ENCODE peak calls at places on chromosomes 5 and 9, in six cellular contexts. O is CD8-positive, alpha-beta T cell; K is RWPE2; U is fibroblast of mammary gland; N is GM04504; I is activated CD4-positive, CD25-positive, alpha-beta regulatory T cell treated with anti-CD3 and anti-CD28 coated beads, Interleukin-2, amount 50 U/mL, for 72 hours. H is an unnamed sample.

GRCh38 chr5:159052282-159053011 is 47.3 kb downstream of the EBF1 start:
- DNase-seq in N (no peak), U (peak; percentile 85), K (no peak), O (no peak), I (no peak), H (no peak)

GRCh38 chr5:22521521-22521920 is 331.6 kb downstream of the CDH12 start:
- DNase-seq in O (no peak), K (no peak), U (no peak), N (no peak), I (no peak), H (no peak)

GRCh38 chr9:71977003-71977402 is 65.6 kb downstream of the C9orf85 start:
- DNase-seq in N (no peak), K (no peak), O (no peak), I (no peak), U (no peak), H (no peak)

GRCh38 chr5:17359451-17359965 is 138.5 kb upstream of the TAF11L2 start:
- DNase-seq in O (no peak), I (no peak), U (peak; percentile 91), N (peak; percentile 76), K (no peak), H (no peak)

GRCh38 chr5:126107381-126107780 is 315.8 kb upstream of the GRAMD2B start:
- DNase-seq in I (no peak), U (peak; percentile 2), O (no peak), N (no peak), K (no peak), H (no peak)

GRCh38 chr5:111810087-111810486 is 53.1 kb upstream of the NREP start:
- DNase-seq in K (no peak), U (peak; percentile 21), N (no peak), O (no peak), I (no peak), H (no peak)

GRCh38 chr9:112124156-112124555 is 50.9 kb downstream of the SUSD1 start:
- DNase-seq in K (no peak), U (no peak), O (no peak), I (no peak), N (no peak), H (no peak)

GRCh38 chr9:101601904-101602765 is 7.4 kb upstream of the PPP3R2 start:
- DNase-seq in U (peak; percentile 56), N (peak; percentile 17), K (no peak), I (no peak), O (no peak), H (no peak)

GRCh38 chr9:133853331-133853730 is 115.2 kb upstream of the SARDH start:
- DNase-seq in U (no peak), I (no peak), K (no peak), N (no peak), O (no peak), H (no peak)

GRCh38 chr5:158679221-158679641 is 420.5 kb downstream of the EBF1 start:
- DNase-seq in O (no peak), I (no peak), N (no peak), U (no peak), K (no peak), H (no peak)

GRCh38 chr9:101951598-101951997 is 213.2 kb upstream of the GRIN3A start:
- DNase-seq in U (no peak), N (no peak), I (no peak), K (no peak), O (no peak), H (no peak)

GRCh38 chr5:134024811-134025210 is 20.0 kb upstream of the VDAC1 start:
- DNase-seq in I (no peak), U (no peak), K (no peak), O (no peak), N (no peak), H (no peak)

GRCh38 chr9:120708526-120709224 is 5.6 kb downstream of the MEGF9 start:
- DNase-seq in O (no peak), I (no peak), U (peak; percentile 86), K (no peak), N (peak; percentile 46), H (no peak)

GRCh38 chr9:126532489-126532888 is 81.2 kb upstream of the LMX1B start:
- DNase-seq in O (no peak), I (no peak), U (no peak), K (no peak), N (no peak), H (no peak)

GRCh38 chr9:137396227-137396626 is 26.7 kb downstream of the EXD3 start:
- DNase-seq in K (no peak), O (no peak), U (peak; percentile 43), N (no peak), I (no peak), H (no peak)

GRCh38 chr9:13588151-13589043 is 308.9 kb upstream of the MPDZ start:
- DNase-seq in I (no peak), N (no peak), U (peak; percentile 34), O (no peak), K (no peak), H (no peak)

GRCh38 chr5:133383580-133383939 is 228.8 kb downstream of the FSTL4 start:
- DNase-seq in I (no peak), O (no peak), U (no peak), K (no peak), N (no peak), H (no peak)

GRCh38 chr9:132125361-132125760 is 36.5 kb upstream of the NTNG2 start:
- DNase-seq in N (no peak), U (no peak), O (no peak), I (no peak), K (no peak), H (no peak)

GRCh38 chr5:8949908-8950307 is 596.0 kb downstream of the SEMA5A start:
- DNase-seq in O (no peak), U (no peak), K (no peak), I (no peak), N (no peak), H (no peak)

GRCh38 chr5:53482717-53483638 is 2.5 kb downstream of the FST start:
- DNase-seq in O (no peak), N (no peak), I (no peak), U (peak; percentile 47), K (peak; percentile 65), H (no peak)

GRCh38 chr9:126612813-126613641 is 701 bp upstream of the LMX1B start:
- DNase-seq in N (no peak), O (no peak), I (no peak), U (no peak), K (peak; percentile 52), H (no peak)

GRCh38 chr9:35103660-35104191 is 795 bp upstream of the STOML2 start:
- DNase-seq in K (no peak), N (no peak), U (no peak), I (no peak), O (no peak), H (no peak)

GRCh38 chr5:172985596-172985995 is 2.0 kb downstream of the ATP6V0E1 start:
- DNase-seq in K (no peak), I (no peak), O (no peak), N (no peak), U (no peak), H (no peak)

GRCh38 chr5:133552925-133553525 is 59.3 kb downstream of the FSTL4 start:
- DNase-seq in I (peak; percentile 68), K (no peak), U (peak; percentile 46), O (peak; percentile 11), N (peak; percentile 4), H (peak; percentile 32)

GRCh38 chr5:88269222-88269771 is 652 bp upstream of the TMEM161B start:
- DNase-seq in O (peak; percentile 4), K (no peak), U (peak; percentile 16), I (no peak), N (no peak), H (no peak)

GRCh38 chr5:146334074-146334533 is 4.5 kb upstream of the POU4F3 start:
- DNase-seq in K (no peak), N (no peak), U (no peak), I (no peak), O (no peak), H (no peak)

GRCh38 chr5:140220032-140220697 is 45.2 kb downstream of the CYSTM1 start:
- DNase-seq in O (no peak), K (no peak), U (peak; percentile 61), N (no peak), I (no peak), H (no peak)

GRCh38 chr9:137804908-137805356 is 72.7 kb upstream of the CACNA1B start:
- DNase-seq in O (no peak), K (peak; percentile 30), I (no peak), U (peak; percentile 66), N (no peak), H (no peak)

GRCh38 chr9:89498845-89499480 is 1.1 kb upstream of the SEMA4D start:
- DNase-seq in U (no peak), O (no peak), N (no peak), K (no peak), I (no peak), H (no peak)

GRCh38 chr5:58239075-58239474 is 220.8 kb downstream of the PLK2 start:
- DNase-seq in U (no peak), N (no peak), K (no peak), I (no peak), O (no peak), H (no peak)

GRCh38 chr9:101530076-101530711 is 3.5 kb upstream of the RNF20 start:
- DNase-seq in K (no peak), O (peak; percentile 36), I (peak; percentile 64), U (peak; percentile 83), N (peak; percentile 55), H (peak; percentile 52)

GRCh38 chr9:133526721-133527321 is 2.1 kb upstream of the MYMK start:
- DNase-seq in N (no peak), U (no peak), O (no peak), K (no peak), I (no peak), H (no peak)

GRCh38 chr9:90300901-90301688 is 341.5 kb downstream of the DIRAS2 start:
- DNase-seq in I (no peak), N (peak; percentile 70), U (peak; percentile 92), O (no peak), K (peak; percentile 85), H (no peak)

GRCh38 chr5:34790087-34790486 is 48.9 kb upstream of the TTC23L start:
- DNase-seq in I (no peak), U (no peak), N (no peak), K (no peak), O (no peak), H (no peak)

GRCh38 chr9:110776207-110776606 is 107.6 kb downstream of the MUSK start:
- DNase-seq in U (no peak), I (no peak), N (no peak), K (no peak), O (no peak), H (no peak)

GRCh38 chr5:151408633-151409243 is 38.7 kb upstream of the SLC36A1 start:
- DNase-seq in U (no peak), K (no peak), N (no peak), I (no peak), O (no peak), H (no peak)

GRCh38 chr9:89536618-89537017 is 38.7 kb upstream of the SEMA4D start:
- DNase-seq in O (no peak), I (no peak), K (no peak), U (no peak), N (no peak), H (no peak)

GRCh38 chr5:145462525-145462924 is 372.6 kb downstream of the PRELID2 start:
- DNase-seq in U (no peak), N (no peak), I (no peak), K (no peak), O (no peak), H (no peak)

GRCh38 chr5:58122157-58122556 is 337.7 kb downstream of the PLK2 start:
- DNase-seq in U (no peak), K (no peak), I (no peak), N (no peak), O (no peak), H (no peak)

GRCh38 chr9:114851301-114851700 is 45.5 kb upstream of the TNFSF15 start:
- DNase-seq in O (no peak), I (no peak), N (no peak), U (no peak), K (no peak), H (no peak)